ENCODE peak calls at places on chromosome 14, in five cellular contexts. T is progenitor cell of endocrine pancreas, Y is heart right ventricle, E is RWPE1, L is tibial artery. O is an unnamed sample.

GRCh38 chr14:98297567-98297966 is 974.4 kb downstream of the BCL11B start:
- DNase-seq in T (no peak), Y (no peak), E (no peak), L (no peak), O (no peak)

GRCh38 chr14:31712244-31713127 is 151.3 kb downstream of the NUBPL start:
- DNase-seq in T (no peak), Y (no peak), E (no peak), L (no peak), O (no peak)

GRCh38 chr14:54686219-54686870 is 119.4 kb downstream of the SAMD4A start:
- DNase-seq in T (no peak), Y (no peak), E (no peak), L (peak), O (no peak)

GRCh38 chr14:76948213-76948947 is 80.1 kb downstream of the IRF2BPL start:
- DNase-seq in T (no peak), Y (no peak), E (no peak), L (no peak), O (no peak)

GRCh38 chr14:75175677-75176141 is 703 bp downstream of the TMED10 start:
- DNase-seq in T (no peak), Y (no peak), E (peak), L (no peak), O (no peak)

GRCh38 chr14:73238262-73238852 is 1.1 kb downstream of the PAPLN start:
- DNase-seq in T (no peak), Y (no peak), E (peak), L (no peak), O (no peak)

GRCh38 chr14:91228112-91229004 is 16.1 kb downstream of the GPR68 start:
- DNase-seq in T (no peak), Y (no peak), E (peak), L (no peak), O (peak)

GRCh38 chr14:47676301-47676617 is 854 bp upstream of the MDGA2 start:
- DNase-seq in T (no peak), Y (no peak), E (peak), L (no peak), O (no peak)

GRCh38 chr14:77024171-77024627 is 4.3 kb downstream of the IRF2BPL start:
- DNase-seq in T (no peak), Y (no peak), E (no peak), L (no peak), O (peak)

GRCh38 chr14:79356040-79356439 is 855.3 kb downstream of the DIO2 start:
- DNase-seq in T (no peak), Y (no peak), E (no peak), L (no peak), O (no peak)

GRCh38 chr14:50383618-50384225 is 13.0 kb downstream of the CDKL1 start:
- DNase-seq in T (no peak), Y (no peak), E (no peak), L (no peak), O (no peak)

GRCh38 chr14:90091393-90091792 is 29.6 kb downstream of the KCNK13 start:
- DNase-seq in T (no peak), Y (no peak), E (peak), L (no peak), O (no peak)

GRCh38 chr14:22780105-22780679 is 13.7 kb downstream of the OXA1L start:
- DNase-seq in T (no peak), Y (no peak), E (no peak), L (no peak), O (no peak)

GRCh38 chr14:73231874-73232851 is 5.1 kb upstream of the PAPLN start:
- DNase-seq in T (no peak), Y (no peak), E (no peak), L (no peak), O (peak)

GRCh38 chr14:96264850-96265249 is 8.8 kb downstream of the BDKRB1 start:
- DNase-seq in T (no peak), Y (no peak), E (no peak), L (no peak), O (no peak)

GRCh38 chr14:80585506-80585835 is 356.1 kb downstream of the CEP128 start:
- DNase-seq in T (no peak), Y (no peak), E (no peak), L (no peak), O (no peak)

GRCh38 chr14:24171422-24172260 is at the start of gene REC8:
- DNase-seq in T (peak), Y (peak), E (no peak), L (peak), O (peak)

GRCh38 chr14:62015945-62016344 is 253.7 kb downstream of the SNAPC1 start:
- DNase-seq in T (no peak), Y (no peak), E (no peak), L (no peak), O (no peak)

GRCh38 chr14:83342590-83342989 is 1808.9 kb upstream of the SEL1L start:
- DNase-seq in T (no peak), Y (peak), E (no peak), L (peak), O (no peak)

GRCh38 chr14:28242895-28243294 is 523.7 kb upstream of the FOXG1 start:
- DNase-seq in T (no peak), Y (no peak), E (no peak), L (no peak), O (no peak)

GRCh38 chr14:56075301-56075700 is 42.9 kb upstream of the PELI2 start:
- DNase-seq in T (no peak), Y (no peak), E (no peak), L (no peak), O (no peak)

GRCh38 chr14:96062010-96062409 is 22.8 kb downstream of the C14orf132 start:
- DNase-seq in T (no peak), Y (no peak), E (no peak), L (peak), O (no peak)

GRCh38 chr14:90341784-90342183 is 10.0 kb upstream of the NRDE2 start:
- DNase-seq in T (no peak), Y (no peak), E (no peak), L (no peak), O (no peak)

GRCh38 chr14:72855913-72856312 is 38.0 kb downstream of the DPF3 start:
- DNase-seq in T (no peak), Y (no peak), E (no peak), L (no peak), O (no peak)

GRCh38 chr14:100731846-100732765 is 5.4 kb downstream of the DLK1 start:
- DNase-seq in T (no peak), Y (no peak), E (no peak), L (no peak), O (no peak)

GRCh38 chr14:56814468-56815074 is 4.3 kb upstream of the OTX2 start:
- DNase-seq in T (no peak), Y (no peak), E (no peak), L (no peak), O (no peak)

GRCh38 chr14:79011091-79011919 is 841.1 kb downstream of the NRXN3 start:
- DNase-seq in T (no peak), Y (no peak), E (peak), L (no peak), O (peak)

GRCh38 chr14:102928412-102929348 is 6.2 kb downstream of the AMN start:
- DNase-seq in T (peak), Y (peak), E (peak), L (no peak), O (peak)

GRCh38 chr14:22221508-22221907 is 367.5 kb downstream of the DAD1 start:
- DNase-seq in T (no peak), Y (no peak), E (peak), L (no peak), O (no peak)

GRCh38 chr14:23612802-23613201 is 23.4 kb upstream of the DHRS2 start:
- DNase-seq in T (no peak), Y (no peak), E (no peak), L (no peak), O (no peak)

GRCh38 chr14:105850853-105851581 is 324.6 kb downstream of the TMEM121 start:
- DNase-seq in T (no peak), Y (no peak), E (no peak), L (peak), O (no peak)

GRCh38 chr14:103007555-103007954 is 49.8 kb downstream of the CDC42BPB start:
- DNase-seq in T (no peak), Y (peak), E (no peak), L (no peak), O (no peak)

GRCh38 chr14:106419432-106419831 is 893.0 kb downstream of the TMEM121 start:
- DNase-seq in T (no peak), Y (no peak), E (no peak), L (no peak), O (no peak)

GRCh38 chr14:30525833-30526232 is 33.1 kb upstream of the G2E3 start:
- DNase-seq in T (no peak), Y (no peak), E (no peak), L (no peak), O (no peak)

GRCh38 chr14:51855234-51855633 is 5.2 kb upstream of the GNG2 start:
- DNase-seq in T (no peak), Y (no peak), E (no peak), L (no peak), O (no peak)

GRCh38 chr14:30581283-30581625 is 22.3 kb downstream of the G2E3 start:
- DNase-seq in T (no peak), Y (no peak), E (no peak), L (no peak), O (no peak)

GRCh38 chr14:73775339-73776193 is 61.4 kb upstream of the PNMA1 start:
- DNase-seq in T (no peak), Y (no peak), E (no peak), L (no peak), O (no peak)

GRCh38 chr14:69117020-69117767 is 35.7 kb downstream of the DCAF5 start:
- DNase-seq in T (no peak), Y (no peak), E (no peak), L (no peak), O (no peak)
- TF ChIP-seq CTCF in T (no peak), Y (no peak), E (no peak), L (no peak), O (no peak)

DNA sequence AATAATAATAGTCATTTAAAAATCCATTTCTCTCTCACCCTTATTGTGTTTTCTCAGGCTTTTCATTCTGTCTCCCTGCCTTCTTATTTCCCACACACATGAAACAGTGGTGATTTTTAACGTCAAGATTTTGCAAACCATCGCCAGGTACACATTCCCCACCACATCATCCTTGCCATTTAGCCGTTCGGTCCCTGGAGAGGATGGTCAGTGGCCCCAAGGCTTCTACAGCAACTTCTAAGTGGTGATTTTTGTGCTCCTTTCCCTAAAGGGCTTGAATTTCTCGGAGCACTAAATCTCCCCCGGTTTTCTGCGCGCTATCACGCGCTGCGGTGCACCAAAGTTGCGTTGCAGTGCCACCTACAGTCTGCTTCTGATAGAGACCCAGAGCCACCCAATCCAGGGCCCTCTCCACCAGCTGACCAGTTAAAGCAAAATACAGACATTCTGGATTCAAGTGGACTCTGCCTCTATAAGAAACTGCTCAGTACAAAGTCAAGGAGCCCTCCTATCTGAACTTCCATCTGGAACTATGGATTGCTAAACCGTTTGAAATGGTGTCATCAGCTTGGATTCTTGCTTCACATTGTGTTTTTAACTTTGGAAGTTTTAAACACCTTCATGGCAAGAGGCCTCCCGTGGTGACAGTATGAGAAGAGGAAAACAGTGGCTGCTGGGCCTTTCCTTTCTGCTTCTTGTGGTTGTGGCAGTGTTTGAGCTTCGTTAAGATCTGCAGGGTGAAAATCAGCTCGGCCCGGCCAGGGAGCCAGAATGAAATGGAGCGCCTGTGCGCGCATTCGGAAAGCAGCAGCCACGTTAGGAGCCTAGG is 234.0 kb downstream of the SPTSSA start:
- DNase-seq in T (peak), Y (peak), E (peak), L (peak), O (peak)
- TF ChIP-seq CTCF in T (peak), Y (peak), E (peak), L (peak), O (peak)

GRCh38 chr14:94175403-94176146 is 1.5 kb downstream of the PPP4R4 start:
- DNase-seq in T (no peak), Y (no peak), E (no peak), L (no peak), O (no peak)

GRCh38 chr14:94179244-94179643 is 5.1 kb downstream of the PPP4R4 start:
- DNase-seq in T (no peak), Y (no peak), E (no peak), L (no peak), O (no peak)

GRCh38 chr14:94174622-94175402 is 690 bp downstream of the PPP4R4 start:
- DNase-seq in T (peak), Y (peak), E (no peak), L (peak), O (no peak)

GRCh38 chr14:94177806-94178205 is 3.7 kb downstream of the PPP4R4 start:
- DNase-seq in T (no peak), Y (no peak), E (no peak), L (no peak), O (no peak)

GRCh38 chr14:94176808-94177207 is 2.7 kb downstream of the PPP4R4 start:
- DNase-seq in T (no peak), Y (no peak), E (peak), L (no peak), O (no peak)
- TF ChIP-seq CTCF in T (no peak), Y (no peak), E (no peak), L (no peak), O (no peak)

GRCh38 chr14:104075530-104076151 is 9.9 kb upstream of the ASPG start:
- DNase-seq in T (no peak), Y (no peak), E (no peak), L (no peak), O (no peak)
- TF ChIP-seq CTCF in T (peak), Y (peak), E (peak), L (no peak), O (peak)

DNA sequence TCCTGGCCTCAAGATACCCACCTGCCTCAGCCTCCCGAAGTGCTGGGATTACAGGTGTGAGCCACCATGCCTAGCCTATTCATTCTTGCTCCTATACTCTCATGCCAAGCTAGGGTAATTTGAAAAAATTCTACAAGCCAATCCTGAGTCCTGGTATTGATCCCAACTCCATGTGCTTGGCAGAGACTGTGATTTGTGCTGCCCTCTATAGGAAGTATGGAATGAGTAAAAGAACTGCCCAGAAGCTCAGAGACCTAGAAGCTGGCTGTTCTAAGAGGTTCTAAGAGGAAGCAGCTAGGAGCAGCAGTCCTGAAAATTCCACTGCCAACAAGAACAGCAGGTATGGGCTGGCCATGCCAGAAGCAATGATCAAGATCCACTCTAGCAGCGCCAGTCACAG is 402.5 kb downstream of the PCNX1 start:
- DNase-seq in T (no peak), Y (no peak), E (no peak), L (no peak), O (no peak)
- TF ChIP-seq CTCF in T (peak), Y (no peak), E (no peak), L (no peak), O (no peak)

GRCh38 chr14:59026086-59026485 is 162.4 kb upstream of the DAAM1 start:
- DNase-seq in T (no peak), Y (no peak), E (no peak), L (no peak), O (no peak)

GRCh38 chr14:59032821-59033220 is 155.6 kb upstream of the DAAM1 start:
- DNase-seq in T (no peak), Y (no peak), E (no peak), L (no peak), O (no peak)

DNA sequence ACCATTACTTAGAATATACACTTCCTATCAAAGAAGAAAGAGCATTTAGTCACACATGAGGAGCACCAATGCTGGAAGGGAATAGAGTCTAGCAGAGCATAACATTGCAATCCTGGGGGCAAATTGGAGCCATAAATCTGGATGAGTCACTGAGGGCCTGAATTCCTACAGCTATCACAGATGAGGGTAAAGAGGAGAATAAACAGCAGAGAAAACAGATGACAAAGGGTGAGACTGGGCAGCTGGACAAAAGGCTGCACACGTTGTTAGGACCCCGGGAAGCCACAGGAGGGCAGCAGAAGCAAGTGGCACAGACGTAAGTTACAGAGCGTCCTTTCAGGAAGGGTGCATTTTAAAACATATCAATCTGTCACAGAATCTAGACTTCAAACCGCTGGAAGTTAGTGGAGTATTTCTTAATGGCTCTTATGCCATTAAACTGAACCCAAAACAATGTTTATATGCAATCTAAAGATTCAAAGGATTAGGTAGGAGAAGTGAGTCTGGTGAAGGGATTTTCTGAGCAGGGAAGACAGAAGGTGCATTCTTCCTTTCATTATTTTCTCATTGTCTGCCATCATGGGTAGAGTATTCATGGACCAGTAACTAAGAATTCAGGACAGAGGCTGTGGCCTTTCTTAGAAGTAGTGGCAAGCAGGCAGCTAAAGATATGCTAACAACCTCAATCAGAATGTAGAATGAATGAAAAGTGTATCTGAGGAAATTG is 159.8 kb upstream of the DAAM1 start:
- DNase-seq in T (peak), Y (peak), E (peak), L (no peak), O (peak)
- TF ChIP-seq CTCF in T (peak), Y (peak), E (peak), L (peak), O (peak)

GRCh38 chr14:60565211-60565610 is 56.3 kb downstream of the SIX6 start:
- DNase-seq in T (no peak), Y (no peak), E (no peak), L (no peak), O (no peak)

GRCh38 chr14:60561845-60562746 is 53.1 kb downstream of the SIX6 start:
- DNase-seq in T (peak), Y (peak), E (peak), L (no peak), O (peak)

GRCh38 chr14:60563113-60563512 is 54.2 kb downstream of the SIX6 start:
- DNase-seq in T (no peak), Y (no peak), E (no peak), L (no peak), O (no peak)
- TF ChIP-seq CTCF in T (no peak), Y (no peak), E (no peak), L (no peak), O (no peak)

GRCh38 chr14:21098134-21098891 is at the start of gene ZNF219:
- DNase-seq in T (peak), Y (peak), E (peak), L (peak), O (peak)
- TF ChIP-seq CTCF in T (peak), Y (no peak), E (no peak), L (no peak), O (no peak)

DNA sequence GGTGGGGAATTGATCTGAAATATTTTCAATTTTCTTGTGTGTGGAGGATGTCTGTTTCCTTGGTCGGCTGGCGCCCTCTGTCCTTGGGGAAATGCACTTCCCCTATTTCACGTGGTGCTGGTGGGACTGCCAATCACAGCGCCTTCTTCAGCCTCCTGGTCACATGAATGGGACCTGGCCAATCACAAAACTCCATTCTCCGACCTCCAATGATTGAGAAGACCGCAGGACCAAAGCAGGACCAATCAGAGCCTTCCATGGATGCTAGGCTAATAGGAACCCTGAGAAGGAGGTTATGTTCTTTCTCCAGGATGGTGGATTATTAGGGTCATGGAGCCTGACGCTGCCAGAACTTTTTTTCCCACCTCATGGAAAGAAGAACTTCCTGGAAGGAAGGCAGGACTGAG is 188.7 kb downstream of the TTC8 start:
- DNase-seq in T (no peak), Y (no peak), E (peak), L (no peak), O (no peak)
- TF ChIP-seq CTCF in T (peak), Y (no peak), E (no peak), L (no peak), O (peak)

GRCh38 chr14:70993931-70994330 is 86.7 kb downstream of the PCNX1 start:
- DNase-seq in T (no peak), Y (no peak), E (no peak), L (no peak), O (no peak)

GRCh38 chr14:70987042-70987441 is 79.8 kb downstream of the PCNX1 start:
- DNase-seq in T (no peak), Y (no peak), E (no peak), L (no peak), O (no peak)

GRCh38 chr14:70988452-70988851 is 81.2 kb downstream of the PCNX1 start:
- DNase-seq in T (no peak), Y (no peak), E (no peak), L (no peak), O (no peak)
- TF ChIP-seq CTCF in T (no peak), Y (no peak), E (no peak), L (no peak), O (no peak)

O was measured in GM13976.